ENCODE peak calls at places on chromosomes 7 and 10, in seven cellular contexts. One of them, this sample, is unnamed.

GRCh38 chr7:137342340-137342739 is 1.2 kb downstream of the PTN start:
- DNase-seq in fibroblast of the aortic adventitia: peak
- DNase-seq in CD8-positive, alpha-beta T cell: no peak
- DNase-seq in cardiac muscle cell: no peak
- DNase-seq in lower lobe of right lung: no peak
- DNase-seq in stomach: no peak
- DNase-seq in MCF 10A: no peak
- DNase-seq in this sample: no peak

GRCh38 chr10:86600296-86600695 is 54.1 kb upstream of the OPN4 start:
- DNase-seq in cardiac muscle cell: no peak
- DNase-seq in MCF 10A: no peak
- DNase-seq in CD8-positive, alpha-beta T cell: no peak
- DNase-seq in stomach: no peak
- DNase-seq in fibroblast of the aortic adventitia: no peak
- DNase-seq in lower lobe of right lung: no peak
- DNase-seq in this sample: no peak

GRCh38 chr7:2965745-2966270 is 77.9 kb downstream of the CARD11 start:
- DNase-seq in MCF 10A: no peak
- DNase-seq in fibroblast of the aortic adventitia: no peak
- DNase-seq in CD8-positive, alpha-beta T cell: no peak
- DNase-seq in cardiac muscle cell: no peak
- DNase-seq in stomach: no peak
- DNase-seq in lower lobe of right lung: no peak
- DNase-seq in this sample: no peak

GRCh38 chr10:48792687-48793096 is 108.0 kb downstream of the WDFY4 start:
- DNase-seq in MCF 10A: peak
- DNase-seq in fibroblast of the aortic adventitia: peak
- DNase-seq in lower lobe of right lung: no peak
- DNase-seq in stomach: no peak
- DNase-seq in cardiac muscle cell: peak
- DNase-seq in CD8-positive, alpha-beta T cell: no peak
- DNase-seq in this sample: no peak

GRCh38 chr7:32579776-32580175 is 84.5 kb downstream of the AVL9 start:
- DNase-seq in stomach: no peak
- DNase-seq in CD8-positive, alpha-beta T cell: no peak
- DNase-seq in cardiac muscle cell: no peak
- DNase-seq in MCF 10A: no peak
- DNase-seq in lower lobe of right lung: no peak
- DNase-seq in fibroblast of the aortic adventitia: no peak
- DNase-seq in this sample: no peak

GRCh38 chr7:65239707-65240352 is 133.8 kb upstream of the ZNF92 start:
- DNase-seq in fibroblast of the aortic adventitia: no peak
- DNase-seq in cardiac muscle cell: peak
- DNase-seq in MCF 10A: no peak
- DNase-seq in CD8-positive, alpha-beta T cell: no peak
- DNase-seq in stomach: peak
- DNase-seq in lower lobe of right lung: peak
- DNase-seq in this sample: no peak

GRCh38 chr10:87660484-87661133 is 931 bp downstream of the PAPSS2 start:
- DNase-seq in lower lobe of right lung: no peak
- DNase-seq in CD8-positive, alpha-beta T cell: no peak
- DNase-seq in MCF 10A: no peak
- DNase-seq in fibroblast of the aortic adventitia: peak
- DNase-seq in cardiac muscle cell: peak
- DNase-seq in stomach: peak
- DNase-seq in this sample: no peak

GRCh38 chr10:126684171-126684745 is 13.8 kb upstream of the C10orf90 start:
- DNase-seq in fibroblast of the aortic adventitia: no peak
- DNase-seq in MCF 10A: no peak
- DNase-seq in lower lobe of right lung: no peak
- DNase-seq in CD8-positive, alpha-beta T cell: no peak
- DNase-seq in cardiac muscle cell: no peak
- DNase-seq in stomach: no peak
- DNase-seq in this sample: no peak

GRCh38 chr7:48035967-48036478 is 680 bp downstream of the C7orf57 start:
- DNase-seq in CD8-positive, alpha-beta T cell: no peak
- DNase-seq in stomach: no peak
- DNase-seq in lower lobe of right lung: peak
- DNase-seq in fibroblast of the aortic adventitia: peak
- DNase-seq in cardiac muscle cell: peak
- DNase-seq in MCF 10A: no peak
- DNase-seq in this sample: peak

GRCh38 chr10:102401322-102401614 is 5.8 kb downstream of the NFKB2 start:
- DNase-seq in lower lobe of right lung: no peak
- DNase-seq in CD8-positive, alpha-beta T cell: no peak
- DNase-seq in MCF 10A: no peak
- DNase-seq in stomach: no peak
- DNase-seq in fibroblast of the aortic adventitia: no peak
- DNase-seq in cardiac muscle cell: no peak
- DNase-seq in this sample: no peak

GRCh38 chr10:22986771-22987542 is 59.1 kb downstream of the ARMC3 start:
- DNase-seq in cardiac muscle cell: peak
- DNase-seq in stomach: no peak
- DNase-seq in CD8-positive, alpha-beta T cell: no peak
- DNase-seq in MCF 10A: peak
- DNase-seq in lower lobe of right lung: no peak
- DNase-seq in fibroblast of the aortic adventitia: peak
- DNase-seq in this sample: no peak

GRCh38 chr10:95355241-95355779 is 64.5 kb upstream of the PDLIM1 start:
- DNase-seq in fibroblast of the aortic adventitia: peak
- DNase-seq in stomach: no peak
- DNase-seq in CD8-positive, alpha-beta T cell: no peak
- DNase-seq in lower lobe of right lung: no peak
- DNase-seq in cardiac muscle cell: peak
- DNase-seq in MCF 10A: no peak
- DNase-seq in this sample: no peak

GRCh38 chr7:40715053-40715430 is 580.2 kb downstream of the SUGCT start:
- DNase-seq in MCF 10A: no peak
- DNase-seq in stomach: no peak
- DNase-seq in fibroblast of the aortic adventitia: peak
- DNase-seq in cardiac muscle cell: no peak
- DNase-seq in CD8-positive, alpha-beta T cell: no peak
- DNase-seq in lower lobe of right lung: no peak
- DNase-seq in this sample: no peak

GRCh38 chr10:114779803-114780609 is 41.6 kb upstream of the FHIP2A start:
- DNase-seq in cardiac muscle cell: peak
- DNase-seq in CD8-positive, alpha-beta T cell: no peak
- DNase-seq in lower lobe of right lung: no peak
- DNase-seq in stomach: no peak
- DNase-seq in MCF 10A: peak
- DNase-seq in fibroblast of the aortic adventitia: peak
- DNase-seq in this sample: no peak

GRCh38 chr10:46522295-46523118 is 34.0 kb downstream of the GPRIN2 start:
- DNase-seq in CD8-positive, alpha-beta T cell: no peak
- DNase-seq in cardiac muscle cell: no peak
- DNase-seq in MCF 10A: no peak
- DNase-seq in lower lobe of right lung: peak
- DNase-seq in fibroblast of the aortic adventitia: no peak
- DNase-seq in stomach: peak
- DNase-seq in this sample: no peak

GRCh38 chr7:141737118-141737835 is 881 bp upstream of the SSBP1 start:
- DNase-seq in cardiac muscle cell: peak
- DNase-seq in stomach: peak
- DNase-seq in fibroblast of the aortic adventitia: peak
- DNase-seq in CD8-positive, alpha-beta T cell: peak
- DNase-seq in MCF 10A: peak
- DNase-seq in lower lobe of right lung: peak
- DNase-seq in this sample: no peak

GRCh38 chr10:86642499-86642898 is 11.8 kb upstream of the OPN4 start:
- DNase-seq in lower lobe of right lung: no peak
- DNase-seq in stomach: no peak
- DNase-seq in fibroblast of the aortic adventitia: peak
- DNase-seq in CD8-positive, alpha-beta T cell: no peak
- DNase-seq in cardiac muscle cell: no peak
- DNase-seq in MCF 10A: peak
- DNase-seq in this sample: no peak

GRCh38 chr10:69146756-69147155 is 22.8 kb downstream of the VPS26A start:
- DNase-seq in CD8-positive, alpha-beta T cell: no peak
- DNase-seq in fibroblast of the aortic adventitia: no peak
- DNase-seq in cardiac muscle cell: no peak
- DNase-seq in stomach: no peak
- DNase-seq in lower lobe of right lung: no peak
- DNase-seq in MCF 10A: no peak
- DNase-seq in this sample: no peak
- TF ChIP-seq CTCF in CD8-positive, alpha-beta T cell: no peak
- TF ChIP-seq CTCF in fibroblast of the aortic adventitia: no peak
- TF ChIP-seq CTCF in cardiac muscle cell: no peak
- TF ChIP-seq CTCF in stomach: no peak
- TF ChIP-seq CTCF in lower lobe of right lung: no peak
- TF ChIP-seq CTCF in MCF 10A: no peak
- TF ChIP-seq CTCF in this sample: no peak

GRCh38 chr10:72335394-72336258 is 19.1 kb downstream of the DNAJB12 start:
- DNase-seq in CD8-positive, alpha-beta T cell: peak
- DNase-seq in cardiac muscle cell: peak
- DNase-seq in MCF 10A: peak
- DNase-seq in stomach: peak
- DNase-seq in lower lobe of right lung: peak
- DNase-seq in fibroblast of the aortic adventitia: peak
- DNase-seq in this sample: peak
- TF ChIP-seq CTCF in CD8-positive, alpha-beta T cell: no peak
- TF ChIP-seq CTCF in cardiac muscle cell: peak
- TF ChIP-seq CTCF in MCF 10A: no peak
- TF ChIP-seq CTCF in stomach: no peak
- TF ChIP-seq CTCF in lower lobe of right lung: no peak
- TF ChIP-seq CTCF in fibroblast of the aortic adventitia: no peak
- TF ChIP-seq CTCF in this sample: no peak

DNA sequence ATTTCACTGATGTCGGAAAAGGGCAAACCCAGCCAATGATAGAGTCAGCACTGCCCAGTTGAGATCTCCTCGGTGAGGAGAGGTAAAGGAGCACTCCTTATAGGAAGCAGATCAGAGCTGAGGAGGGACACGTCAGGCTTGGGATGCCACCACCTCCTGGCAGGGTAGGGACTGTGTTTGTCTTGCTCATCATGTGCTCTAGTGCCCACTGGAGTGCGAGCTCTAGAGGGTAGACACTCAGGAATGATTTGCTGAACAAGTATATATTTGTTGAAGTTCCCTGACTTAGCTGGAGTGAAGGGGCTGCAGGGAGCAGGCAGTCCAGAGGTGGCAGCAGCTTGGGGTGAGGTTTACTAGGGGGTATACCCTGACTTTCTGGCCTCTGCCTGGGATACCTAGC is 146.5 kb downstream of the NOC3L start:
- DNase-seq in cardiac muscle cell: no peak
- DNase-seq in MCF 10A: no peak
- DNase-seq in fibroblast of the aortic adventitia: no peak
- DNase-seq in CD8-positive, alpha-beta T cell: no peak
- DNase-seq in stomach: no peak
- DNase-seq in lower lobe of right lung: no peak
- DNase-seq in this sample: no peak
- TF ChIP-seq CTCF in cardiac muscle cell: no peak
- TF ChIP-seq CTCF in MCF 10A: no peak
- TF ChIP-seq CTCF in fibroblast of the aortic adventitia: no peak
- TF ChIP-seq CTCF in CD8-positive, alpha-beta T cell: no peak
- TF ChIP-seq CTCF in stomach: no peak
- TF ChIP-seq CTCF in lower lobe of right lung: no peak
- TF ChIP-seq CTCF in this sample: no peak

GRCh38 chr10:97332586-97333350 is 1.8 kb downstream of the FRAT2 start:
- DNase-seq in CD8-positive, alpha-beta T cell: no peak
- DNase-seq in MCF 10A: peak
- DNase-seq in lower lobe of right lung: no peak
- DNase-seq in stomach: peak
- DNase-seq in cardiac muscle cell: peak
- DNase-seq in fibroblast of the aortic adventitia: peak
- DNase-seq in this sample: no peak
- TF ChIP-seq CTCF in CD8-positive, alpha-beta T cell: no peak
- TF ChIP-seq CTCF in MCF 10A: no peak
- TF ChIP-seq CTCF in lower lobe of right lung: peak
- TF ChIP-seq CTCF in stomach: no peak
- TF ChIP-seq CTCF in cardiac muscle cell: peak
- TF ChIP-seq CTCF in fibroblast of the aortic adventitia: peak
- TF ChIP-seq CTCF in this sample: no peak

DNA sequence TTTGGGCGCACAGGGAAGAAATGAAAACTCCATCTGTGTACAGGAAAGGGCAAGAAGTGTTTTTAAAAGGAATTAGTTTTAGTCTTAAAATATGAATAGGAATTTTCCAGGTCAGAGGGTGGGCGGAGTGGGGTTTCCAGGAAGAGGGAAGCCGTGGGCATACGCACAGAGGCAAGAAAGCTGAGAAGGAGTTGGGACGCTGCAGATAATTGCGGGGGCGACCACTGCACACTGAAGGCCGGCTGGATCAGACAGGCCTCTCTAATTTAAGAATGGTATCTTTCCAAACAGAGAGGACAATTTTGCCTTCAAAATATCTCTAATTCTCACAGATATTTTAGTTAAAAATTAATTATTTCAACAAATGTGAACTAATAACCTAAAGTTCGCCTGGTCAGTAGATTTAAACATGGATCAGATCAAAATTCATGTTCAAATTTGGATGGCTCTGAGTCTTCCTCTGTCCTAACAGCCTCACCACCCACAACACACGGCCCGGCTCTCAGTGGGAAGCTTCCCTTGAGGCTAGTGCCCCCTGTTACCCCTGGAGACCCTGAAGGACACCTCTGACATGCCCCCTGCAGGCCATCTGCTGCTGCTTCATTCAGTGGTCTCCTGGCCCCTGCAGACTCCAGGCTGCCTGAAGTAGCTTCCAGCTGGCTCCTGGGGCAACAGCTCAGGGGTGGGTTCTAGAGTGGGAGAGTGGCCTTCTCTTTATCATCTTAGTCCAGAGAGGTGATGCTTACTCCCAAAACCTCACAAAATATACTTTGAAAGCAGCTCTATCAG is 189.3 kb upstream of the INHBA start:
- DNase-seq in MCF 10A: no peak
- DNase-seq in stomach: no peak
- DNase-seq in fibroblast of the aortic adventitia: no peak
- DNase-seq in CD8-positive, alpha-beta T cell: no peak
- DNase-seq in cardiac muscle cell: no peak
- DNase-seq in lower lobe of right lung: no peak
- DNase-seq in this sample: no peak
- TF ChIP-seq CTCF in MCF 10A: no peak
- TF ChIP-seq CTCF in stomach: no peak
- TF ChIP-seq CTCF in fibroblast of the aortic adventitia: no peak
- TF ChIP-seq CTCF in CD8-positive, alpha-beta T cell: no peak
- TF ChIP-seq CTCF in cardiac muscle cell: no peak
- TF ChIP-seq CTCF in lower lobe of right lung: peak
- TF ChIP-seq CTCF in this sample: no peak

GRCh38 chr10:104288355-104288754 is 19.4 kb downstream of the GSTO2 start:
- DNase-seq in lower lobe of right lung: no peak
- DNase-seq in fibroblast of the aortic adventitia: no peak
- DNase-seq in cardiac muscle cell: no peak
- DNase-seq in stomach: no peak
- DNase-seq in CD8-positive, alpha-beta T cell: no peak
- DNase-seq in MCF 10A: no peak
- DNase-seq in this sample: no peak

GRCh38 chr10:104279550-104280259 is 10.7 kb downstream of the GSTO2 start:
- DNase-seq in fibroblast of the aortic adventitia: no peak
- DNase-seq in MCF 10A: no peak
- DNase-seq in lower lobe of right lung: no peak
- DNase-seq in stomach: no peak
- DNase-seq in cardiac muscle cell: no peak
- DNase-seq in CD8-positive, alpha-beta T cell: no peak
- DNase-seq in this sample: no peak

GRCh38 chr10:104281694-104282093 is 12.7 kb downstream of the GSTO2 start:
- DNase-seq in stomach: no peak
- DNase-seq in MCF 10A: no peak
- DNase-seq in fibroblast of the aortic adventitia: no peak
- DNase-seq in lower lobe of right lung: no peak
- DNase-seq in cardiac muscle cell: no peak
- DNase-seq in CD8-positive, alpha-beta T cell: no peak
- DNase-seq in this sample: no peak

GRCh38 chr10:104286939-104287338 is 18.0 kb downstream of the GSTO2 start:
- DNase-seq in stomach: no peak
- DNase-seq in fibroblast of the aortic adventitia: no peak
- DNase-seq in lower lobe of right lung: no peak
- DNase-seq in CD8-positive, alpha-beta T cell: no peak
- DNase-seq in cardiac muscle cell: no peak
- DNase-seq in MCF 10A: no peak
- DNase-seq in this sample: no peak

GRCh38 chr10:104284783-104285182 is 15.8 kb downstream of the GSTO2 start:
- DNase-seq in stomach: no peak
- DNase-seq in CD8-positive, alpha-beta T cell: no peak
- DNase-seq in lower lobe of right lung: no peak
- DNase-seq in cardiac muscle cell: no peak
- DNase-seq in fibroblast of the aortic adventitia: no peak
- DNase-seq in MCF 10A: no peak
- DNase-seq in this sample: no peak
- TF ChIP-seq CTCF in stomach: no peak
- TF ChIP-seq CTCF in CD8-positive, alpha-beta T cell: no peak
- TF ChIP-seq CTCF in lower lobe of right lung: no peak
- TF ChIP-seq CTCF in cardiac muscle cell: no peak
- TF ChIP-seq CTCF in fibroblast of the aortic adventitia: no peak
- TF ChIP-seq CTCF in MCF 10A: no peak
- TF ChIP-seq CTCF in this sample: no peak

This sample was measured in activated B cell treated with CpG ODN at 0.5 μM for 24 hours.